ENCODE peak calls at places on chromosomes 3 and 15, in ten cellular contexts. V, C, H, X, S, F, G, W, D and M are unnamed samples.

GRCh38 chr3:109339186-109339585 is 1.8 kb upstream of the DPPA4 start:
- DNase-seq in V (no peak), C (no peak), H (no peak), X (no peak), S (no peak), F (no peak), G (no peak), W (no peak), D (no peak), M (no peak)

GRCh38 chr3:160278210-160278609 is 53.0 kb downstream of the C3orf80 start:
- DNase-seq in V (no peak), C (no peak), H (no peak), X (no peak), S (no peak), F (no peak), G (no peak), W (no peak), D (no peak), M (no peak)

GRCh38 chr3:55097441-55097840 is 169.6 kb upstream of the LRTM1 start:
- DNase-seq in V (no peak), C (no peak), H (no peak), X (no peak), S (no peak), F (no peak), G (no peak), W (peak; percentile 46), D (no peak), M (no peak)

GRCh38 chr3:170585008-170585936 is 603 bp downstream of the SLC7A14 start:
- DNase-seq in V (no peak), C (peak; percentile 37), H (no peak), X (no peak), S (peak; percentile 56), F (no peak), G (no peak), W (no peak), D (no peak), M (peak; percentile 7)

GRCh38 chr15:28003302-28004037 is 95.6 kb downstream of the OCA2 start:
- DNase-seq in V (no peak), C (no peak), H (no peak), X (no peak), S (no peak), F (no peak), G (no peak), W (no peak), D (no peak), M (no peak)

GRCh38 chr15:80582816-80583423 is 112.2 kb upstream of the ABHD17C start:
- DNase-seq in V (no peak), C (no peak), H (no peak), X (no peak), S (no peak), F (no peak), G (no peak), W (no peak), D (no peak), M (no peak)

GRCh38 chr3:32975891-32976290 is 24.4 kb downstream of the CCR4 start:
- DNase-seq in V (no peak), C (no peak), H (no peak), X (no peak), S (no peak), F (no peak), G (no peak), W (no peak), D (no peak), M (no peak)

GRCh38 chr15:52056496-52056895 is 37.5 kb downstream of the MAPK6 start:
- DNase-seq in V (no peak), C (no peak), H (no peak), X (no peak), S (no peak), F (no peak), G (no peak), W (no peak), D (no peak), M (no peak)

GRCh38 chr3:192079098-192079497 is 618.1 kb downstream of the PYDC2 start:
- DNase-seq in V (no peak), C (no peak), H (no peak), X (no peak), S (no peak), F (no peak), G (no peak), W (no peak), D (no peak), M (no peak)

GRCh38 chr3:171227828-171228227 is 201.3 kb upstream of the SLC2A2 start:
- DNase-seq in V (no peak), C (no peak), H (no peak), X (no peak), S (no peak), F (no peak), G (no peak), W (no peak), D (no peak), M (no peak)

GRCh38 chr15:25597576-25597975 is 158.8 kb upstream of the UBE3A start:
- DNase-seq in V (no peak), C (no peak), H (no peak), X (no peak), S (no peak), F (no peak), G (no peak), W (no peak), D (no peak), M (no peak)

GRCh38 chr3:168123211-168124173 is 27.8 kb upstream of the GOLIM4 start:
- DNase-seq in V (peak; percentile 14), C (no peak), H (no peak), X (peak; percentile 53), S (no peak), F (no peak), G (no peak), W (no peak), D (no peak), M (no peak)

DNA sequence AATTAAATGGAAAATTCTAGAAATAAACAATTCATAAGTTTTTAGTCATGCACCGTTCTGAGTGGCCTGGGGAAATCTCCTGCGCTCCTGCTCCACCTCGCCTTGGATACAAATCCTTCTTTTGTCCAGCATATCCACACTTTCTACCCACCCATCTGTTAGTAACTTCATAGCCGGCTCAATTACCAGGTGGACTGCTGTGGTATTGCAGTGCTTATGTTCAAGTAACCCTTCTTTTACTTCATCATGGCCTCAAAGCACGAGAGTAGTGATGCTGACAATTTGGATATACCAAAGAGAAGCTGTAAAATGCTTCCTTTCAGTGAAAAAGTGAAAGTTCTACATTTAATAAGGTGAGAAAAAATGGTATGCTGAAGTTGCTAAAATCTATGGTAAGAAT is 142.3 kb upstream of the CHL1 start:
- DNase-seq in V (no peak), C (no peak), H (no peak), X (no peak), S (no peak), F (no peak), G (no peak), W (no peak), D (no peak), M (no peak)
- TF ChIP-seq CTCF in V (no peak), C (no peak), H (no peak), X (no peak), S (no peak), F (no peak), G (no peak), W (no peak), D (no peak), M (no peak)

DNA sequence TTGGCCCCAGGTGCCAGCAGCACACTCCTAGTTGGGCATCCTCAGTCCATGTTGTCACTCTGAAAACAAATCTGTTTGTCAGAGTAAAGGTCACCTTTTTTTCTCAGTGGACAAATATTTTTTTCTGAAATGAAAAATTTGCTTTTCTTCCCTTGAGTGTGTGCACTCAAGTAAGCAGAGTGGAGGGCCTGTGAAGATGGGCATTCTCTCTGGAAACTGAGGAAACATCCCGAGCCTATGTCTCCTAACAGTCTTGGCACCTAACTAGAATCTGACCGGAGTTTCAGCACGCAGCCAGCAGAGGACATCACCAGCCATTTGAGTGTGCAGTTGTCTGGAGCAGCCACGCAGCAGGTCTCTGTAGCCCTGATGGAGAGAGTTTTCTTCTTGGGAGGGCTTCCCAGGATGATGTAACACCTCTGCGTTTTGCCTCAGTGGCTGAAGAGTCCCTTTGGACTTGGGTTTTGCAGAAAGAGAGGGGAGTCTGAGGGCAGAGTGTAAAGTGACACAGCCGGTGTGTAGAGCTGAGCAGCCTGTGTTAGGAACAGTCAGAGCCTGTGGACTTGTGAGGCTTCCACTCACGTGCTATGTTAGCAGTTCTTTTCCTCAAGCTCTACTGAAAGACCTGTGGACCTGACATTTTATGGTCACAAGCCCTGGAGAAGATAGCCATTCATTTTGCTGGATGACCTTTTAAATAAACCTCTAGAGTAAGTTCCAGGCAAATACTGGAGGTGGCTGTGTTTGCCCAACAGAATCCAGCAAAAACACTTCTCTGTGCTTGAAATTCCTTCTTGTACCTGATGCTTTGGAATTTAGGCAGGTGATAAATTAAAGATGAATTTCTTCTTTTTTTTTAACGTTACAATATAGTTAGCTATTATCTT is 51.6 kb downstream of the ABHD2 start:
- DNase-seq in V (no peak), C (peak; percentile 20), H (no peak), X (no peak), S (peak; percentile 61), F (no peak), G (no peak), W (no peak), D (peak; percentile 71), M (no peak)
- TF ChIP-seq CTCF in V (no peak), C (peak; percentile 33), H (peak; percentile 33), X (no peak), S (peak; percentile 19), F (no peak), G (peak; percentile 12), W (no peak), D (no peak), M (no peak)

GRCh38 chr3:186466391-186466974 is 77.7 kb downstream of the CRYGS start:
- DNase-seq in V (peak; percentile 64), C (no peak), H (no peak), X (no peak), S (no peak), F (no peak), G (no peak), W (no peak), D (no peak), M (no peak)

GRCh38 chr3:186465508-186465907 is 78.7 kb downstream of the CRYGS start:
- DNase-seq in V (no peak), C (no peak), H (no peak), X (no peak), S (no peak), F (no peak), G (no peak), W (no peak), D (no peak), M (no peak)

GRCh38 chr3:186461141-186461540 is 83.0 kb downstream of the CRYGS start:
- DNase-seq in V (peak; percentile 81), C (no peak), H (peak; percentile 45), X (peak; percentile 88), S (no peak), F (no peak), G (no peak), W (peak; percentile 13), D (no peak), M (no peak)

GRCh38 chr3:186467969-186468368 is 76.2 kb downstream of the CRYGS start:
- DNase-seq in V (no peak), C (no peak), H (no peak), X (no peak), S (no peak), F (no peak), G (no peak), W (no peak), D (no peak), M (no peak)

GRCh38 chr3:186464424-186465093 is 79.6 kb downstream of the CRYGS start:
- DNase-seq in V (no peak), C (no peak), H (no peak), X (peak; percentile 14), S (no peak), F (no peak), G (no peak), W (no peak), D (no peak), M (no peak)
- TF ChIP-seq CTCF in V (no peak), C (peak; percentile 6), H (peak; percentile 22), X (peak; percentile 40), S (no peak), F (no peak), G (no peak), W (no peak), D (no peak), M (peak; percentile 24)

GRCh38 chr3:25592510-25592968 is 72.2 kb downstream of the TOP2B start:
- DNase-seq in V (peak; percentile 75), C (peak; percentile 70), H (peak; percentile 87), X (peak; percentile 31), S (peak; percentile 67), F (no peak), G (peak; percentile 43), W (peak; percentile 64), D (no peak), M (no peak)
- TF ChIP-seq CTCF in V (peak; percentile 35), C (peak; percentile 56), H (peak; percentile 67), X (no peak), S (peak; percentile 24), F (no peak), G (peak; percentile 22), W (peak; percentile 56), D (no peak), M (no peak)